ENCODE peak calls at places on chromosome 5, in four cellular contexts. One of them, this sample, is unnamed. For H3K36me3, the result is how much of the 10 kb centered on the place peaks cover.

GRCh38 chr5:88680253-88681132 is 202.5 kb downstream of the MEF2C start:
- DNase-seq in suprapubic skin: no peak
- DNase-seq in SK-N-SH: peak
- DNase-seq in sigmoid colon: no peak
- DNase-seq in this sample: peak

GRCh38 chr5:172530835-172531703 is 76.7 kb upstream of the SH3PXD2B start:
- DNase-seq in SK-N-SH: no peak
- DNase-seq in suprapubic skin: peak
- DNase-seq in sigmoid colon: peak
- DNase-seq in this sample: no peak

GRCh38 chr5:135433626-135434426 is 13.3 kb downstream of the DCANP1 start:
- DNase-seq in SK-N-SH: no peak
- DNase-seq in suprapubic skin: no peak
- DNase-seq in sigmoid colon: no peak
- DNase-seq in this sample: peak

GRCh38 chr5:969421-969839 is 39.2 kb upstream of the NKD2 start:
- DNase-seq in SK-N-SH: no peak
- DNase-seq in sigmoid colon: peak
- DNase-seq in suprapubic skin: no peak
- DNase-seq in this sample: no peak

GRCh38 chr5:67061511-67061910 is 135.1 kb downstream of the CD180 start:
- DNase-seq in SK-N-SH: no peak
- DNase-seq in suprapubic skin: no peak
- DNase-seq in sigmoid colon: no peak
- DNase-seq in this sample: no peak

GRCh38 chr5:33834334-33834733 is 57.5 kb downstream of the ADAMTS12 start:
- DNase-seq in sigmoid colon: no peak
- DNase-seq in suprapubic skin: no peak
- DNase-seq in SK-N-SH: no peak
- DNase-seq in this sample: no peak

GRCh38 chr5:153900703-153901395 is 137.9 kb downstream of the FAM114A2 start:
- DNase-seq in suprapubic skin: no peak
- DNase-seq in SK-N-SH: no peak
- DNase-seq in sigmoid colon: no peak
- DNase-seq in this sample: no peak

GRCh38 chr5:115419794-115420585 is 123.5 kb upstream of the CCDC112 start:
- DNase-seq in sigmoid colon: no peak
- DNase-seq in suprapubic skin: no peak
- DNase-seq in SK-N-SH: no peak
- DNase-seq in this sample: no peak

GRCh38 chr5:53367727-53368126 is 112.7 kb upstream of the FST start:
- DNase-seq in sigmoid colon: no peak
- DNase-seq in suprapubic skin: no peak
- DNase-seq in SK-N-SH: no peak
- DNase-seq in this sample: no peak

GRCh38 chr5:65041296-65042158 is 272.8 kb downstream of the CWC27 start:
- DNase-seq in suprapubic skin: no peak
- DNase-seq in SK-N-SH: no peak
- DNase-seq in sigmoid colon: no peak
- DNase-seq in this sample: no peak

GRCh38 chr5:163993126-163993525 is 487.7 kb downstream of the MAT2B start:
- DNase-seq in SK-N-SH: no peak
- DNase-seq in suprapubic skin: no peak
- DNase-seq in sigmoid colon: no peak
- DNase-seq in this sample: no peak

GRCh38 chr5:178762391-178762790 is 31.9 kb upstream of the ZNF354A start:
- DNase-seq in suprapubic skin: no peak
- DNase-seq in sigmoid colon: no peak
- DNase-seq in SK-N-SH: no peak
- DNase-seq in this sample: no peak

GRCh38 chr5:851553-851952 is 767 bp upstream of the ZDHHC11 start:
- DNase-seq in sigmoid colon: peak
- DNase-seq in SK-N-SH: no peak
- DNase-seq in suprapubic skin: peak
- DNase-seq in this sample: peak

GRCh38 chr5:122067330-122067885 is 10.7 kb downstream of the LOX start:
- DNase-seq in suprapubic skin: no peak
- DNase-seq in SK-N-SH: no peak
- DNase-seq in sigmoid colon: no peak
- DNase-seq in this sample: no peak

GRCh38 chr5:32542216-32543059 is 42.9 kb upstream of the SUB1 start:
- DNase-seq in SK-N-SH: no peak
- DNase-seq in suprapubic skin: no peak
- DNase-seq in sigmoid colon: no peak
- DNase-seq in this sample: no peak

GRCh38 chr5:177984565-177985166 is 11.4 kb downstream of the PROP1 start:
- DNase-seq in SK-N-SH: no peak
- DNase-seq in sigmoid colon: no peak
- DNase-seq in suprapubic skin: no peak
- DNase-seq in this sample: no peak

GRCh38 chr5:55226027-55226933 is 835 bp downstream of the MCIDAS start:
- DNase-seq in sigmoid colon: no peak
- DNase-seq in SK-N-SH: peak
- DNase-seq in suprapubic skin: peak
- DNase-seq in this sample: peak

GRCh38 chr5:93421987-93422391 is 159.0 kb downstream of the NR2F1-AS1 start:
- DNase-seq in sigmoid colon: no peak
- DNase-seq in suprapubic skin: no peak
- DNase-seq in SK-N-SH: peak
- DNase-seq in this sample: no peak

GRCh38 chr5:78497573-78498533 is 137.4 kb downstream of the SCAMP1 start:
- DNase-seq in SK-N-SH: no peak
- DNase-seq in suprapubic skin: no peak
- DNase-seq in sigmoid colon: no peak
- DNase-seq in this sample: peak

GRCh38 chr5:175465282-175465681 is 13.1 kb upstream of the SFXN1 start:
- DNase-seq in suprapubic skin: no peak
- DNase-seq in sigmoid colon: no peak
- DNase-seq in SK-N-SH: no peak
- DNase-seq in this sample: no peak

GRCh38 chr5:78526049-78526525 is 122.5 kb downstream of the LHFPL2 start:
- DNase-seq in suprapubic skin: peak
- DNase-seq in SK-N-SH: no peak
- DNase-seq in sigmoid colon: no peak
- DNase-seq in this sample: no peak

GRCh38 chr5:170581211-170581610 is 77.4 kb downstream of the KCNIP1 start:
- DNase-seq in sigmoid colon: no peak
- DNase-seq in SK-N-SH: no peak
- DNase-seq in suprapubic skin: no peak
- DNase-seq in this sample: no peak

GRCh38 chr5:3347741-3348140 is 247.9 kb upstream of the IRX1 start:
- DNase-seq in suprapubic skin: no peak
- DNase-seq in sigmoid colon: peak
- DNase-seq in SK-N-SH: no peak
- DNase-seq in this sample: no peak

GRCh38 chr5:139445325-139446170 is 6.2 kb upstream of the DNAJC18 start:
- DNase-seq in suprapubic skin: peak
- DNase-seq in sigmoid colon: no peak
- DNase-seq in SK-N-SH: no peak
- DNase-seq in this sample: no peak

GRCh38 chr5:168366124-168366523 is 74.7 kb downstream of the WWC1 start:
- DNase-seq in SK-N-SH: no peak
- DNase-seq in sigmoid colon: no peak
- DNase-seq in suprapubic skin: no peak
- DNase-seq in this sample: no peak

DNA sequence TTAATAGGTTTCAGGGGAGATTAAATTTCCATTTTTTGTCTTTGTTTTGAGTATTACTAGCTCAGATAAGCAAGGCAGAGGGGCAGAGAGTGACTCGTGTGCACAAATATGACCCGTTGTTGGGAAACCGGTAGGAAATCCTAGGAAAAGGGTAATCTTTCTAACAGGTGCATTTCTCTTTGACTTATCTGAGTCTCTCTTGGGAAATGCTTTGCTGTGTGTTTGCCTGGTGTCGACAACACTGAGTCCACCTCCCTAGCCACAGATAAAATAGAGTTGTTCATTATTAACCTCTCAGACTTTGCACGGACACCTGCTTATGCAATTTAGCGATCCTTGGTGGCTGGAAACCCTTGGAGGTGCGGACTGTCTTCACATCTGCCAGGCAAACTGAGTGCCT is 164.2 kb downstream of the FGF1 start:
- DNase-seq in SK-N-SH: no peak
- DNase-seq in sigmoid colon: no peak
- DNase-seq in suprapubic skin: no peak
- DNase-seq in this sample: no peak
- TF ChIP-seq EP300 in SK-N-SH: no peak
- TF ChIP-seq EP300 in sigmoid colon: no peak
- TF ChIP-seq EP300 in suprapubic skin: no peak
- TF ChIP-seq EP300 in this sample: no peak

GRCh38 chr5:150131978-150132694 is 23.5 kb downstream of the PDGFRB start:
- DNase-seq in sigmoid colon: no peak
- DNase-seq in SK-N-SH: no peak
- DNase-seq in suprapubic skin: no peak
- DNase-seq in this sample: no peak

GRCh38 chr5:150131461-150131860 is 24.2 kb downstream of the PDGFRB start:
- DNase-seq in suprapubic skin: no peak
- DNase-seq in SK-N-SH: no peak
- DNase-seq in sigmoid colon: no peak
- DNase-seq in this sample: no peak

GRCh38 chr5:150129454-150129812 is 26.2 kb downstream of the PDGFRB start:
- DNase-seq in sigmoid colon: no peak
- DNase-seq in suprapubic skin: no peak
- DNase-seq in SK-N-SH: no peak
- DNase-seq in this sample: no peak

GRCh38 chr5:150130493-150130922 is 25.1 kb downstream of the PDGFRB start:
- DNase-seq in suprapubic skin: no peak
- DNase-seq in sigmoid colon: no peak
- DNase-seq in SK-N-SH: no peak
- DNase-seq in this sample: no peak

DNA sequence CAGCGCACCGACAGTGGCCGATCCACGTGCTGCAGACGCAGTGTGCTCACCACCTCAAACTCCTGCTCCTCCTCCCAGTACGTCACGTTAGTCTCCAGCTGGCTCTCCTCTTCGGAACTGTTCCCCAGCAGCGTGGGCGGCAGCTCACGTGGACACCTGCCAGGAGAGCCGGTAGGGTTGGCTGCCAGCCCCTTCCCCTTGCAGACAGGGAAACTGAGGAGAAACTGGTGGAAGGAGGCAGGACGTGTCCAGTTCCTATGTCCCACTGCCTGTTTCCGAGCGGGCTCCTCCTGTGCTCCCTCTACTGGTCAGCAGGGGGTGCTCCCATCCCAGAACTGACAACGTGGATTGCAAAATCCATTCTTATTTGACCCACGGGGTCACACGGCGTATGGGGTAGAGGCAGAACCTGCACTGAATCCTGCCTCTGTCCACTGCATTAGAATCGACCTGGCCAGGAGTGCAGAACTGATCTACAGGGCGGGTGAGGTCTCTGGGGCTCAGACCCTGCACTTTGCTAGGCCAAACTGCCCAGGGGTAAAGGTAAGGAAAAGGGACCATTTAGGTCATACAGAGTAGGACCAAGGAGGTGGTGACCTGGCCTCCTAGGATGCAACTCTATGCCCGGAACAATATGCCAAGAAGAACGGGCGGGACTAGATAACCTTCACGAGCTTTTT is 25.7 kb downstream of the PDGFRB start:
- DNase-seq in suprapubic skin: peak
- DNase-seq in sigmoid colon: peak
- DNase-seq in SK-N-SH: peak
- DNase-seq in this sample: peak
- H3K36me3 ChIP-seq in suprapubic skin: under half
- H3K36me3 ChIP-seq in sigmoid colon: under half
- H3K36me3 ChIP-seq in SK-N-SH: half or more
- H3K36me3 ChIP-seq in this sample: under half

DNA sequence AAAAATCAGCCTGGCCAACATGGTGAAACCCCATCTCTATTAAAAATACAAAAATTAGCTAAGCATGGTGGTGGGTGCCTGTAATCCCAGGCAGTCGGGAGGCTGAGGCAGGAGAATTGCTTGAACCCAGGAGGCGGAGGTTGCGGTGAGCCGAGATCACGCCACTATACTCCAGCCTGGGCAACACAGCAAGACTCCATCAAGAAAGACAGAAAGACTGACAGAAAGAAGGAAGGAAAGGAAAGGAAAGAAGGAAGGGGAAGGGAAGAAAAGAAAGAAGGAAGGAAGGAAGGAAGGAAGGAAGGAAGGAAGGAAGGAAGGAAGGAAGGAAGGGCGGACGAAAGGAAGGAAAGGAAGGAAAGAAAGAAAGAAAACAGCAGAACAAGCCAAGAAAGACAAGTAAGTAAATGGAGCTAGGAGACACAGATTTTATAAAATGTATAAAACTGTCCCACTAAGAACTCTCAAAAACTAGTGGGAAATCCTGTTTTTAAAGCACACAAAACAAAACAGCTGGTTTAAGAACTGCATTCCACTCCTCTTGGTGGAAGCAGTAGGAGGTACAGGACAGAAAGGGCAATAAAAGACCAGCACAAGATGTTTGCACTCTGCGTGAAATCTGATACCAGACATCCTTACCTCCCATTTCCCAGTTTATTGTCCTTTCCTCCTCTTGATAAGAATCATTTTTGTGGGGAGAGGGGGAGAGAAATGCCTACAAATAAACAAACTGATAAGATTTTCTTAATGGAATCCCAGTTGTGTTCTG is 46.7 kb downstream of the MYO10 start:
- DNase-seq in suprapubic skin: no peak
- DNase-seq in sigmoid colon: no peak
- DNase-seq in SK-N-SH: no peak
- DNase-seq in this sample: no peak
- TF ChIP-seq EP300 in suprapubic skin: no peak
- TF ChIP-seq EP300 in sigmoid colon: no peak
- TF ChIP-seq EP300 in SK-N-SH: peak
- TF ChIP-seq EP300 in this sample: no peak

GRCh38 chr5:14695152-14695551 is 30.6 kb downstream of the OTULIN start:
- DNase-seq in sigmoid colon: no peak
- DNase-seq in suprapubic skin: no peak
- DNase-seq in SK-N-SH: no peak
- DNase-seq in this sample: no peak
- H3K36me3 ChIP-seq in sigmoid colon: under half
- H3K36me3 ChIP-seq in suprapubic skin: half or more
- H3K36me3 ChIP-seq in SK-N-SH: half or more
- H3K36me3 ChIP-seq in this sample: under half